ENCODE peak calls at places on chromosomes 1 and 21, in four cellular contexts. I is GM12865, Y is astrocyte, R is IMR-90. S is an unnamed sample.

GRCh38 chr21:38773108-38774061 is 32.3 kb upstream of the ETS2 start:
- DNase-seq in I (peak), Y (peak), R (peak), S (peak)

GRCh38 chr1:34108269-34108668 is 56.8 kb downstream of the CSMD2 start:
- DNase-seq in I (no peak), Y (no peak), R (no peak), S (no peak)

GRCh38 chr1:164601399-164602141 is 42.6 kb downstream of the PBX1 start:
- DNase-seq in I (no peak), Y (no peak), R (no peak), S (no peak)

GRCh38 chr1:94741956-94742355 is 78.2 kb upstream of the SLC44A3 start:
- DNase-seq in I (no peak), Y (no peak), R (no peak), S (no peak)

GRCh38 chr1:29033829-29034466 is 89.8 kb downstream of the TMEM200B start:
- DNase-seq in I (peak), Y (peak), R (peak), S (peak)

GRCh38 chr1:150322310-150322709 is 977 bp downstream of the PRPF3 start:
- DNase-seq in I (peak), Y (no peak), R (peak), S (no peak)

GRCh38 chr1:44723496-44724407 is 7.2 kb downstream of the RNU5D-1 start:
- DNase-seq in I (peak), Y (no peak), R (no peak), S (no peak)

GRCh38 chr1:246506440-246506784 is 667 bp downstream of the SMYD3 start:
- DNase-seq in I (peak), Y (no peak), R (no peak), S (no peak)

GRCh38 chr1:100074604-100075395 is 57.9 kb downstream of the SASS6 start:
- DNase-seq in I (peak), Y (no peak), R (no peak), S (no peak)

GRCh38 chr1:101293461-101294045 is 56.7 kb downstream of the S1PR1 start:
- DNase-seq in I (peak), Y (peak), R (peak), S (peak)

GRCh38 chr1:16965486-16966067 is 14.8 kb downstream of the MFAP2 start:
- DNase-seq in I (no peak), Y (no peak), R (no peak), S (no peak)

GRCh38 chr1:153631047-153632022 is 2.5 kb upstream of the CHTOP start:
- DNase-seq in I (no peak), Y (peak), R (no peak), S (no peak)

GRCh38 chr1:17636612-17637011 is 97.1 kb downstream of the ARHGEF10L start:
- DNase-seq in I (no peak), Y (peak), R (peak), S (no peak)

GRCh38 chr1:53203466-53203865 is 6.8 kb downstream of the CPT2 start:
- DNase-seq in I (no peak), Y (no peak), R (no peak), S (no peak)

GRCh38 chr1:208533746-208534603 is 289.8 kb upstream of the PLXNA2 start:
- DNase-seq in I (no peak), Y (no peak), R (no peak), S (no peak)

GRCh38 chr1:183622013-183622412 is 13.6 kb downstream of the ARPC5 start:
- DNase-seq in I (no peak), Y (no peak), R (no peak), S (no peak)

GRCh38 chr1:100396651-100397050 is 44.3 kb downstream of the CDC14A start:
- DNase-seq in I (peak), Y (no peak), R (no peak), S (no peak)

GRCh38 chr1:25520446-25521061 is 22.9 kb upstream of the LDLRAP1 start:
- DNase-seq in I (peak), Y (no peak), R (peak), S (peak)

GRCh38 chr1:88061106-88061829 is 622.8 kb upstream of the PKN2 start:
- DNase-seq in I (peak), Y (peak), R (peak), S (peak)

GRCh38 chr1:177385760-177386698 is 215.3 kb downstream of the BRINP2 start:
- DNase-seq in I (peak), Y (peak), R (no peak), S (no peak)

DNA sequence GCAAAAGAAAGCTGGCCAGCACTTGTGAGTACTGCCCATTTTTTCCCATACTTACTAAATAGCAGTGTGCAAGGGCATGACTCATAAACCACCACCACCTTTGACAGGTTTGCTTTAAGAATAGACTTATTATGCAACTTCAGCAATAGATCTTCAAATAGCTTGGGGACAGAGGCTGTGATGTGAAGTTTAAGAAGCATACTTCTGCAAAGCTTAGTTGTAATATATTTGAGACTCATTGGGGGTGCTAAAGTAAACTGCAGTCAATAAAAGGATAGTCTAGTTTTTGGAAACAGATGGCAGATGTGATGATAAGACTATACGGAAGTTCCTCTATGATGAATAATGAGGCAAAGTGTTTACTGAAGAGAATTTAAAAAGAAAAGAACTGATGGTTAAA is 210.0 kb downstream of the PLA2G4A start:
- DNase-seq in I (no peak), Y (peak), R (peak), S (no peak)
- H3K4me3 ChIP-seq in I (no peak), Y (no peak), R (no peak), S (no peak)

GRCh38 chr1:156282479-156283222 is at the start of gene SMG5:
- DNase-seq in I (peak), Y (peak), R (peak), S (peak)
- H3K4me3 ChIP-seq in I (peak), Y (peak), R (peak), S (peak)

GRCh38 chr1:32521165-32521564 is 18.1 kb upstream of the ZBTB8A start:
- DNase-seq in I (peak), Y (no peak), R (no peak), S (no peak)
- H3K4me3 ChIP-seq in I (peak), Y (peak), R (no peak), S (no peak)

GRCh38 chr1:15139654-15140350 is 13.7 kb upstream of the TMEM51 start:
- DNase-seq in I (no peak), Y (peak), R (peak), S (no peak)
- H3K4me3 ChIP-seq in I (no peak), Y (no peak), R (no peak), S (no peak)